ENCODE peak calls at places on chromosome 12, in five cellular contexts. One of them, this sample, is unnamed.

GRCh38 chr12:54017027-54017788 is 8.4 kb downstream of the HOXC8 start:
- DNase-seq in HEK293T: no peak
- DNase-seq in GM12878: no peak
- DNase-seq in HepG2: no peak
- DNase-seq in H1: peak; percentile 56
- DNase-seq in this sample: no peak

GRCh38 chr12:4579305-4580097 is 17.5 kb downstream of the DYRK4 start:
- DNase-seq in HEK293T: no peak
- DNase-seq in GM12878: no peak
- DNase-seq in HepG2: peak; percentile 17
- DNase-seq in H1: no peak
- DNase-seq in this sample: peak; percentile 51

GRCh38 chr12:71592841-71593240 is 70.8 kb downstream of the ZFC3H1 start:
- DNase-seq in HEK293T: no peak
- DNase-seq in GM12878: no peak
- DNase-seq in HepG2: no peak
- DNase-seq in H1: no peak
- DNase-seq in this sample: no peak

GRCh38 chr12:20280515-20280914 is 87.8 kb upstream of the PDE3A start:
- DNase-seq in HEK293T: no peak
- DNase-seq in GM12878: no peak
- DNase-seq in HepG2: no peak
- DNase-seq in H1: no peak
- DNase-seq in this sample: no peak

GRCh38 chr12:26271024-26271423 is 75.7 kb downstream of the SSPN start:
- DNase-seq in HEK293T: no peak
- DNase-seq in GM12878: no peak
- DNase-seq in HepG2: no peak
- DNase-seq in H1: no peak
- DNase-seq in this sample: no peak

GRCh38 chr12:39297946-39298345 is 145.0 kb downstream of the KIF21A start:
- DNase-seq in HEK293T: no peak
- DNase-seq in GM12878: no peak
- DNase-seq in HepG2: no peak
- DNase-seq in H1: no peak
- DNase-seq in this sample: no peak

GRCh38 chr12:7046383-7047143 is 14.0 kb upstream of the C1S start:
- DNase-seq in HEK293T: no peak
- DNase-seq in GM12878: no peak
- DNase-seq in HepG2: no peak
- DNase-seq in H1: no peak
- DNase-seq in this sample: no peak

GRCh38 chr12:96445743-96446655 is 43.4 kb upstream of the CFAP54 start:
- DNase-seq in HEK293T: no peak
- DNase-seq in GM12878: peak; percentile 53
- DNase-seq in HepG2: no peak
- DNase-seq in H1: no peak
- DNase-seq in this sample: no peak

GRCh38 chr12:49868449-49868848 is 25.5 kb upstream of the BCDIN3D start:
- DNase-seq in HEK293T: no peak
- DNase-seq in GM12878: no peak
- DNase-seq in HepG2: no peak
- DNase-seq in H1: peak; percentile 28
- DNase-seq in this sample: no peak

GRCh38 chr12:110546339-110546738 is 36.8 kb downstream of the PPTC7 start:
- DNase-seq in HEK293T: no peak
- DNase-seq in GM12878: no peak
- DNase-seq in HepG2: no peak
- DNase-seq in H1: no peak
- DNase-seq in this sample: no peak

GRCh38 chr12:20415013-20415412 is 46.7 kb downstream of the PDE3A start:
- DNase-seq in HEK293T: no peak
- DNase-seq in GM12878: no peak
- DNase-seq in HepG2: no peak
- DNase-seq in H1: no peak
- DNase-seq in this sample: no peak

GRCh38 chr12:100953217-100953616 is 158.6 kb downstream of the ANO4 start:
- DNase-seq in HEK293T: no peak
- DNase-seq in GM12878: no peak
- DNase-seq in HepG2: no peak
- DNase-seq in H1: no peak
- DNase-seq in this sample: no peak

GRCh38 chr12:105053116-105053572 is 31.1 kb downstream of the ALDH1L2 start:
- DNase-seq in HEK293T: peak; percentile 52
- DNase-seq in GM12878: peak; percentile 79
- DNase-seq in HepG2: peak; percentile 66
- DNase-seq in H1: peak; percentile 86
- DNase-seq in this sample: peak; percentile 63

GRCh38 chr12:93908846-93909592 is 231.8 kb downstream of the CRADD start:
- DNase-seq in HEK293T: no peak
- DNase-seq in GM12878: no peak
- DNase-seq in HepG2: no peak
- DNase-seq in H1: no peak
- DNase-seq in this sample: no peak

DNA sequence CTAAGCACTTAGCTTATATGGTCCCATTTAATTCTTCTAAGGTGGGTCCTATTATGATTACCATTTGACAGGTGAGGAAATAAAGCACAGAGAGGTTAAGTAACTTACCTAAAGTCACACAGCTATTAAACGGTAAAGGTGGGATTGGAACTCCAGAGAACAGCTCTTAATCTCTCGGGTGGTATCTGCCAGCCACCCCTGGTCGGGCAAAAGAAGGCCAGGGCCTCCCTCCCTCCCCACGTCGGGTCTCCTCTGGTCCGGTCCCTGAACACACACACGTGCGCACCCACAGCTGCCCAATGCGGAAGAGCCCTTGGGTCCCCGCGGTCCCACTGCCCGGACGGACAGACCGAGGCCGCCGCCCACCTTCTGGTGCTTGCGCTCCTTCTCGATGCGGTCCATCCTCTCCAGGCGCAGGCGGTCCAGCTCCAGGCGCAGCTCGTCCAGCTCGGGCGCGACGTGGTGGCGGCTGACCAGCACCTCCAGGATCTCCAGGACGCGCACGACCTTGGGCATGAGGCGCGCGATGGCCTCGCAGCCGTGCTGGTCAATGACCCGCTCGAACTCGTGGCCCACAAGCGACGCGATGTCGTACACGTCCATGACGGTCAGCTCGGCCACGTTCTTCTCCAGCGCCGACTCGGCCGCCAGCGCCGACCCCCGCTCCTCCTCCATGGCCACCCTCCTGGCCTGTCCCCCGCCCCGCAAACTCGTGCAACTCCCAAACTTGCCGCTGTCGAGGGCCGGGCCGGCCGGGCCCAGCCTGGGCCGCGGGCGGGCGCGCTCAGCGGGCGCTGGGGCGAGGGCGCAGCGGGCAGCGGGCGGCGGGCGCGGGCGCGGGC is 490 bp downstream of the RILPL1 start:
- DNase-seq in HEK293T: peak; percentile 55
- DNase-seq in GM12878: no peak
- DNase-seq in HepG2: peak; percentile 27
- DNase-seq in H1: peak; percentile 77
- DNase-seq in this sample: no peak
- TF ChIP-seq SUZ12 in HEK293T: no peak
- TF ChIP-seq SUZ12 in GM12878: no peak
- TF ChIP-seq SUZ12 in HepG2: no peak
- TF ChIP-seq SUZ12 in H1: no peak
- TF ChIP-seq SUZ12 in this sample: no peak

GRCh38 chr12:118981285-118982201 is at the start of gene SRRM4:
- DNase-seq in HEK293T: no peak
- DNase-seq in GM12878: no peak
- DNase-seq in HepG2: no peak
- DNase-seq in H1: peak; percentile 95
- DNase-seq in this sample: peak; percentile 92
- TF ChIP-seq SUZ12 in HEK293T: no peak
- TF ChIP-seq SUZ12 in GM12878: no peak
- TF ChIP-seq SUZ12 in HepG2: no peak
- TF ChIP-seq SUZ12 in H1: no peak
- TF ChIP-seq SUZ12 in this sample: no peak

GRCh38 chr12:106235770-106236169 is 12.1 kb downstream of the CKAP4 start:
- DNase-seq in HEK293T: no peak
- DNase-seq in GM12878: no peak
- DNase-seq in HepG2: no peak
- DNase-seq in H1: no peak
- DNase-seq in this sample: no peak
- TF ChIP-seq SUZ12 in HEK293T: no peak
- TF ChIP-seq SUZ12 in GM12878: no peak
- TF ChIP-seq SUZ12 in HepG2: no peak
- TF ChIP-seq SUZ12 in H1: no peak
- TF ChIP-seq SUZ12 in this sample: no peak

GRCh38 chr12:123531091-123531490 is 2.4 kb downstream of the RILPL1 start:
- DNase-seq in HEK293T: no peak
- DNase-seq in GM12878: no peak
- DNase-seq in HepG2: no peak
- DNase-seq in H1: no peak
- DNase-seq in this sample: no peak
- TF ChIP-seq SUZ12 in HEK293T: no peak
- TF ChIP-seq SUZ12 in GM12878: no peak
- TF ChIP-seq SUZ12 in HepG2: no peak
- TF ChIP-seq SUZ12 in H1: no peak
- TF ChIP-seq SUZ12 in this sample: no peak

GRCh38 chr12:47272412-47273190 is 192.8 kb upstream of the AMIGO2 start:
- DNase-seq in HEK293T: no peak
- DNase-seq in GM12878: no peak
- DNase-seq in HepG2: no peak
- DNase-seq in H1: no peak
- DNase-seq in this sample: no peak
- TF ChIP-seq SUZ12 in HEK293T: no peak
- TF ChIP-seq SUZ12 in GM12878: no peak
- TF ChIP-seq SUZ12 in HepG2: no peak
- TF ChIP-seq SUZ12 in H1: no peak
- TF ChIP-seq SUZ12 in this sample: no peak

This sample was measured in NT2/D1.